ENCODE peak calls at places on chromosomes 16 and 17, in four cellular contexts. T, U, V and Z are unnamed samples.
A peak's percentile ranks its signal among the peaks of the same experiment; 100 is the strongest.

GRCh38 chr17:57620576-57620975 is 124.5 kb downstream of the CCDC182 start:
- DNase-seq in T (no peak), V (no peak), U (no peak), Z (no peak)

GRCh38 chr17:40779181-40779909 is 3.0 kb downstream of the KRT27 start:
- DNase-seq in T (no peak), U (peak; percentile 1), V (peak; percentile 6), Z (no peak)

GRCh38 chr16:17408955-17409441 is 61.8 kb downstream of the XYLT1 start:
- DNase-seq in T (no peak), U (peak; percentile 34), V (no peak), Z (no peak)

GRCh38 chr16:783404-784161 is 4.6 kb downstream of the RPUSD1 start:
- DNase-seq in T (no peak), V (no peak), U (no peak), Z (no peak)

GRCh38 chr17:251531-251930 is 70.1 kb upstream of the DOC2B start:
- DNase-seq in U (no peak), V (no peak), T (no peak), Z (no peak)

GRCh38 chr16:30430428-30430970 is 669 bp upstream of the DCTPP1 start:
- DNase-seq in T (no peak), U (no peak), V (no peak), Z (no peak)

GRCh38 chr17:67800495-67800928 is 24.8 kb upstream of the BPTF start:
- DNase-seq in U (peak; percentile 77), V (peak; percentile 41), T (peak; percentile 55), Z (peak; percentile 11)

GRCh38 chr17:40582328-40582901 is 17.1 kb upstream of the CCR7 start:
- DNase-seq in U (no peak), V (no peak), T (no peak), Z (no peak)

GRCh38 chr16:624522-625401 is 6.0 kb upstream of the WFIKKN1 start:
- DNase-seq in T (no peak), V (no peak), U (no peak), Z (no peak)

GRCh38 chr17:29576214-29577008 is 7.9 kb downstream of the TP53I13 start:
- DNase-seq in V (no peak), U (no peak), T (no peak), Z (no peak)

GRCh38 chr17:80850817-80851216 is 140.8 kb upstream of the CHMP6 start:
- DNase-seq in T (no peak), V (no peak), U (no peak), Z (no peak)

GRCh38 chr17:2580156-2580555 is 13.3 kb upstream of the PAFAH1B1 start:
- DNase-seq in V (no peak), U (no peak), T (no peak), Z (no peak)

GRCh38 chr16:13997526-13997925 is 73.6 kb upstream of the MRTFB start:
- DNase-seq in V (no peak), T (no peak), U (no peak), Z (no peak)

GRCh38 chr17:40373324-40373723 is 8.8 kb upstream of the GJD3 start:
- DNase-seq in T (no peak), V (no peak), U (peak; percentile 80), Z (no peak)

GRCh38 chr17:29848737-29849136 is 81.3 kb downstream of the SSH2 start:
- DNase-seq in V (no peak), U (no peak), T (no peak), Z (no peak)

GRCh38 chr16:76204249-76204648 is 73.0 kb upstream of the CNTNAP4 start:
- DNase-seq in T (no peak), U (no peak), V (no peak), Z (no peak)

GRCh38 chr17:3693829-3694231 is 2.1 kb downstream of the P2RX5 start:
- DNase-seq in T (no peak), V (no peak), U (no peak), Z (no peak)

GRCh38 chr17:2712300-2713043 is 908 bp upstream of the CLUH start:
- DNase-seq in T (no peak), U (no peak), V (no peak), Z (no peak)

GRCh38 chr16:77449208-77449607 is 14.4 kb upstream of the ADAMTS18 start:
- DNase-seq in U (no peak), T (no peak), V (no peak), Z (no peak)

GRCh38 chr17:47131761-47132160 is 57.3 kb downstream of the CDC27 start:
- DNase-seq in V (no peak), T (no peak), U (no peak), Z (no peak)

GRCh38 chr17:83125515-83126274 is 46.3 kb downstream of the METRNL start:
- DNase-seq in T (no peak), U (peak; percentile 80), V (no peak), Z (no peak)